ENCODE peak calls at places on chromosomes 7 and 10, in five cellular contexts. K is COR-L47; H is activated CD4-positive, alpha-beta T cell treated with anti-CD3 and anti-CD28 coated beads for 24 hours; D is Peyer's patch; G is AG04450. V is an unnamed sample.

GRCh38 chr10:126009590-126009989 is 113.2 kb downstream of the FANK1 start:
- DNase-seq in K (no peak), H (no peak), D (no peak), G (no peak), V (no peak)

GRCh38 chr10:110634527-110635209 is 9.5 kb upstream of the RBM20 start:
- DNase-seq in K (peak), H (no peak), D (peak), G (no peak), V (peak)

GRCh38 chr7:85600425-85600824 is 413.6 kb upstream of the SEMA3D start:
- DNase-seq in K (no peak), H (no peak), D (no peak), G (no peak), V (no peak)

GRCh38 chr7:49775065-49775948 is 1.9 kb downstream of the VWC2 start:
- DNase-seq in K (peak), H (no peak), D (no peak), G (no peak), V (peak)

GRCh38 chr7:1845536-1846311 is 175.6 kb downstream of the ELFN1 start:
- DNase-seq in K (no peak), H (no peak), D (peak), G (no peak), V (no peak)

GRCh38 chr10:30493609-30494530 is 59.9 kb downstream of the MAP3K8 start:
- DNase-seq in K (no peak), H (no peak), D (peak), G (no peak), V (no peak)

GRCh38 chr7:77202544-77202976 is 2.9 kb upstream of the FGL2 start:
- DNase-seq in K (no peak), H (no peak), D (peak), G (no peak), V (no peak)

GRCh38 chr7:124188576-124188975 is 155.7 kb upstream of the TMEM229A start:
- DNase-seq in K (no peak), H (no peak), D (no peak), G (no peak), V (no peak)

GRCh38 chr10:27713906-27714305 is 31.7 kb downstream of the MKX start:
- DNase-seq in K (no peak), H (no peak), D (no peak), G (no peak), V (no peak)

GRCh38 chr10:77029684-77030407 is 607.8 kb downstream of the KCNMA1 start:
- DNase-seq in K (no peak), H (no peak), D (no peak), G (no peak), V (no peak)

GRCh38 chr10:1570652-1571051 is 166.7 kb downstream of the ADARB2 start:
- DNase-seq in K (no peak), H (no peak), D (no peak), G (no peak), V (no peak)

GRCh38 chr7:134514663-134515062 is 12.7 kb upstream of the AKR1B10 start:
- DNase-seq in K (peak), H (no peak), D (no peak), G (peak), V (peak)

GRCh38 chr7:15820319-15820718 is 133.8 kb upstream of the MEOX2 start:
- DNase-seq in K (no peak), H (no peak), D (no peak), G (no peak), V (no peak)

GRCh38 chr10:31536297-31536696 is 217.3 kb downstream of the ZEB1 start:
- DNase-seq in K (no peak), H (no peak), D (no peak), G (no peak), V (no peak)

GRCh38 chr7:51188987-51189386 is 127.6 kb downstream of the COBL start:
- DNase-seq in K (no peak), H (no peak), D (no peak), G (no peak), V (no peak)

GRCh38 chr7:151716339-151716722 is 160.6 kb downstream of the PRKAG2 start:
- DNase-seq in K (no peak), H (no peak), D (peak), G (no peak), V (no peak)

GRCh38 chr10:113524539-113525490 is 28.0 kb upstream of the HABP2 start:
- DNase-seq in K (no peak), H (no peak), D (peak), G (no peak), V (no peak)

GRCh38 chr7:75971309-75971960 is 23.0 kb downstream of the TMEM120A start:
- DNase-seq in K (no peak), H (no peak), D (no peak), G (no peak), V (no peak)

GRCh38 chr10:82242778-82243177 is 367.8 kb downstream of the NRG3 start:
- DNase-seq in K (no peak), H (no peak), D (no peak), G (no peak), V (no peak)

GRCh38 chr10:79444243-79445119 is 943 bp downstream of the ZCCHC24 start:
- DNase-seq in K (peak), H (peak), D (peak), G (no peak), V (peak)

GRCh38 chr7:74474271-74474865 is 20.7 kb downstream of the GTF2IRD1 start:
- DNase-seq in K (no peak), H (no peak), D (no peak), G (no peak), V (no peak)

GRCh38 chr7:87128883-87129282 is 23.4 kb upstream of the DMTF1 start:
- DNase-seq in K (no peak), H (no peak), D (no peak), G (no peak), V (no peak)

GRCh38 chr10:44968887-44969400 is 9.3 kb downstream of the RASSF4 start:
- DNase-seq in K (no peak), H (no peak), D (no peak), G (no peak), V (no peak)

GRCh38 chr10:88288621-88289059 is 294.5 kb downstream of the RNLS start:
- DNase-seq in K (no peak), H (no peak), D (no peak), G (no peak), V (no peak)

GRCh38 chr10:43255644-43256431 is 11.0 kb downstream of the RASGEF1A start:
- DNase-seq in K (no peak), H (no peak), D (peak), G (no peak), V (no peak)

GRCh38 chr7:26863504-26864308 is 684 bp downstream of the SKAP2 start:
- DNase-seq in K (no peak), H (no peak), D (peak), G (no peak), V (no peak)

GRCh38 chr10:22002531-22003110 is 909 bp downstream of the DNAJC1 start:
- DNase-seq in K (no peak), H (peak), D (no peak), G (no peak), V (no peak)

GRCh38 chr10:43044444-43045245 is 32.2 kb upstream of the RET start:
- DNase-seq in K (peak), H (no peak), D (peak), G (no peak), V (no peak)

GRCh38 chr7:35908305-35909223 is 107.7 kb downstream of the SEPTIN7 start:
- DNase-seq in K (no peak), H (no peak), D (no peak), G (no peak), V (no peak)

GRCh38 chr7:42077276-42078135 is 159.5 kb downstream of the GLI3 start:
- DNase-seq in K (no peak), H (no peak), D (no peak), G (no peak), V (no peak)

GRCh38 chr7:130941322-130942210 is 207.6 kb upstream of the KLF14 start:
- DNase-seq in K (no peak), H (no peak), D (peak), G (no peak), V (no peak)

GRCh38 chr10:69389827-69390490 is 26.8 kb downstream of the TACR2 start:
- DNase-seq in K (no peak), H (no peak), D (no peak), G (no peak), V (peak)

GRCh38 chr10:47034511-47035051 is 123.4 kb downstream of the PTPN20 start:
- DNase-seq in K (no peak), H (no peak), D (no peak), G (no peak), V (no peak)